ENCODE peak calls at places on chromosomes 16 and 17, in seven cellular contexts. A, T, P, F, Y, E and H are unnamed samples.

GRCh38 chr17:69712801-69713311 is 298.4 kb downstream of the MAP2K6 start:
- DNase-seq in P (no peak), T (no peak), Y (no peak), E (no peak), F (no peak), A (no peak), H (no peak)

GRCh38 chr16:46862555-46863447 is 21.4 kb upstream of the GPT2 start:
- DNase-seq in Y (no peak), F (no peak), T (no peak), P (no peak), E (no peak), A (no peak), H (no peak)

GRCh38 chr17:60383379-60383778 is 8.6 kb downstream of the USP32 start:
- DNase-seq in P (no peak), T (no peak), Y (no peak), A (no peak), E (no peak), F (no peak), H (no peak)

GRCh38 chr16:51523400-51523799 is 372.3 kb upstream of the SALL1 start:
- DNase-seq in A (no peak), F (no peak), E (peak), T (no peak), P (no peak), Y (peak), H (no peak)

GRCh38 chr16:73955255-73955654 is 341.4 kb upstream of the PSMD7 start:
- DNase-seq in F (no peak), Y (no peak), E (no peak), A (no peak), T (no peak), P (no peak), H (no peak)

GRCh38 chr16:80436510-80436909 is 104.3 kb upstream of the DYNLRB2 start:
- DNase-seq in T (no peak), P (no peak), A (no peak), E (no peak), Y (no peak), F (no peak), H (no peak)

GRCh38 chr17:1882836-1883235 is 53.0 kb downstream of the RPA1 start:
- DNase-seq in T (no peak), Y (peak), F (no peak), E (peak), P (peak), A (no peak), H (no peak)

GRCh38 chr16:4388275-4389021 is 16.8 kb downstream of the VASN start:
- DNase-seq in P (no peak), E (peak), Y (peak), T (no peak), F (no peak), A (no peak), H (no peak)

GRCh38 chr16:53080345-53081031 is 25.7 kb downstream of the CHD9 start:
- DNase-seq in T (no peak), P (no peak), F (no peak), E (peak), Y (peak), A (peak), H (no peak)

GRCh38 chr16:74774223-74775139 is at the start of gene FA2H:
- DNase-seq in F (peak), E (peak), T (peak), Y (peak), P (peak), A (no peak), H (no peak)

GRCh38 chr17:7262192-7263070 is at the start of gene CLDN7:
- DNase-seq in A (no peak), P (no peak), T (no peak), Y (no peak), E (no peak), F (no peak), H (no peak)

GRCh38 chr17:15298176-15298575 is 33.0 kb upstream of the PMP22 start:
- DNase-seq in E (peak), T (no peak), Y (peak), A (peak), P (no peak), F (no peak), H (no peak)

GRCh38 chr17:50758989-50759544 is 8.3 kb downstream of the ANKRD40CL start:
- DNase-seq in A (no peak), P (no peak), Y (no peak), T (no peak), F (no peak), E (no peak), H (no peak)

GRCh38 chr16:87203060-87203656 is 114.0 kb downstream of the C16orf95 start:
- DNase-seq in Y (peak), A (peak), P (peak), E (peak), F (no peak), T (peak), H (no peak)

GRCh38 chr17:4293572-4293971 is 29.8 kb upstream of the ANKFY1 start:
- DNase-seq in T (no peak), E (no peak), A (no peak), Y (no peak), F (no peak), P (no peak), H (no peak)

GRCh38 chr16:83952940-83953795 is at the start of gene OSGIN1:
- DNase-seq in F (no peak), P (peak), A (peak), T (peak), Y (peak), E (peak), H (peak)

GRCh38 chr17:31744541-31744951 is 114.5 kb downstream of the COPRS start:
- DNase-seq in A (no peak), F (no peak), Y (no peak), P (no peak), T (no peak), E (peak), H (no peak)

GRCh38 chr16:359871-360697 is 7.6 kb upstream of the AXIN1 start:
- DNase-seq in P (no peak), F (no peak), Y (no peak), E (no peak), T (no peak), A (no peak), H (no peak)

GRCh38 chr16:13305019-13305755 is 403.8 kb downstream of the SHISA9 start:
- DNase-seq in T (no peak), F (no peak), P (peak), A (no peak), E (no peak), Y (peak), H (no peak)

GRCh38 chr17:61966201-61966600 is 38.4 kb upstream of the INTS2 start:
- DNase-seq in Y (no peak), A (no peak), P (no peak), T (no peak), F (no peak), E (no peak), H (no peak)

GRCh38 chr16:65125871-65126270 is 4.0 kb upstream of the CDH11 start:
- DNase-seq in F (no peak), Y (no peak), P (no peak), E (peak), T (no peak), A (no peak), H (no peak)

GRCh38 chr16:72927199-72928088 is 120.5 kb downstream of the ZFHX3 start:
- DNase-seq in Y (peak), E (peak), A (peak), F (no peak), T (no peak), P (peak), H (no peak)

GRCh38 chr17:44878627-44879221 is 20.5 kb downstream of the EFTUD2 start:
- DNase-seq in T (peak), Y (peak), F (no peak), P (peak), A (no peak), E (peak), H (no peak)

GRCh38 chr17:17225901-17226300 is 11.1 kb downstream of the FLCN start:
- DNase-seq in E (no peak), P (no peak), T (no peak), A (no peak), F (no peak), Y (no peak), H (no peak)

GRCh38 chr17:58535431-58535830 is 21.0 kb upstream of the MTMR4 start:
- DNase-seq in F (no peak), T (no peak), E (peak), A (no peak), Y (peak), P (peak), H (no peak)

GRCh38 chr16:54034684-54035083 is 251.9 kb downstream of the IRX3 start:
- DNase-seq in P (no peak), F (no peak), A (no peak), T (no peak), Y (no peak), E (peak), H (no peak)

GRCh38 chr16:50298591-50299507 is 32.5 kb downstream of the ADCY7 start:
- DNase-seq in Y (no peak), E (no peak), P (no peak), A (no peak), F (no peak), T (no peak), H (no peak)